ENCODE peak calls at places on chromosomes 3 and 15, in seven cellular contexts. F, A, L, X, U, R and W are unnamed samples.

GRCh38 chr15:101133751-101134261 is 118.0 kb downstream of the CHSY1 start:
- DNase-seq in F (no peak), A (no peak), L (no peak), X (no peak), U (no peak), R (no peak), W (no peak)

GRCh38 chr3:155465664-155466063 is 172.2 kb upstream of the STRIT1 start:
- DNase-seq in F (no peak), A (no peak), L (no peak), X (no peak), U (no peak), R (no peak), W (no peak)

GRCh38 chr3:160568989-160569388 is 3.6 kb upstream of the KPNA4 start:
- DNase-seq in F (no peak), A (no peak), L (no peak), X (no peak), U (no peak), R (no peak), W (no peak)

GRCh38 chr15:90400005-90400758 is 12.1 kb downstream of the IQGAP1 start:
- DNase-seq in F (no peak), A (no peak), L (no peak), X (no peak), U (no peak), R (no peak), W (no peak)

GRCh38 chr3:15427182-15427880 is at the start of the genes EAF1 and METTL6:
- DNase-seq in F (peak), A (peak), L (peak), X (peak), U (peak), R (peak), W (peak)

GRCh38 chr15:101353240-101353639 is 58.2 kb upstream of the SNRPA1 start:
- DNase-seq in F (no peak), A (no peak), L (no peak), X (no peak), U (no peak), R (no peak), W (no peak)

GRCh38 chr15:80002267-80002666 is 31.3 kb upstream of the BCL2A1 start:
- DNase-seq in F (no peak), A (no peak), L (no peak), X (no peak), U (no peak), R (no peak), W (no peak)

GRCh38 chr15:61841461-61841860 is 218.8 kb downstream of the VPS13C start:
- DNase-seq in F (no peak), A (no peak), L (peak), X (no peak), U (no peak), R (no peak), W (no peak)

GRCh38 chr15:48414015-48414414 is 82.8 kb downstream of the DUT start:
- DNase-seq in F (no peak), A (no peak), L (no peak), X (no peak), U (no peak), R (no peak), W (no peak)

GRCh38 chr15:89129123-89129815 is 41.0 kb downstream of the ABHD2 start:
- DNase-seq in F (peak), A (no peak), L (peak), X (peak), U (peak), R (no peak), W (peak)

GRCh38 chr15:72281713-72282112 is 9.4 kb upstream of the PARP6 start:
- DNase-seq in F (no peak), A (no peak), L (no peak), X (no peak), U (no peak), R (no peak), W (no peak)

GRCh38 chr3:155676252-155676981 is 68.5 kb downstream of the PLCH1 start:
- DNase-seq in F (no peak), A (no peak), L (peak), X (no peak), U (no peak), R (no peak), W (no peak)

GRCh38 chr15:71333839-71334238 is 218.6 kb downstream of the THSD4 start:
- DNase-seq in F (no peak), A (no peak), L (no peak), X (no peak), U (no peak), R (no peak), W (no peak)

GRCh38 chr3:50830451-50830850 is 155.7 kb downstream of the DOCK3 start:
- DNase-seq in F (no peak), A (no peak), L (peak), X (no peak), U (no peak), R (no peak), W (no peak)

GRCh38 chr3:51968175-51968681 is 974 bp upstream of the PCBP4 start:
- DNase-seq in F (no peak), A (no peak), L (no peak), X (peak), U (no peak), R (no peak), W (no peak)

GRCh38 chr15:56042982-56043980 is 49.9 kb upstream of the NEDD4 start:
- DNase-seq in F (peak), A (no peak), L (no peak), X (no peak), U (peak), R (no peak), W (peak)

GRCh38 chr15:41661078-41661528 is 898 bp downstream of the MGA start:
- DNase-seq in F (no peak), A (no peak), L (no peak), X (no peak), U (no peak), R (no peak), W (no peak)

GRCh38 chr15:87973456-87974215 is 282.9 kb downstream of the NTRK3 start:
- DNase-seq in F (no peak), A (no peak), L (no peak), X (no peak), U (no peak), R (no peak), W (no peak)

GRCh38 chr15:70528270-70528706 is 235.1 kb downstream of the UACA start:
- DNase-seq in F (peak), A (no peak), L (no peak), X (no peak), U (peak), R (no peak), W (peak)

GRCh38 chr15:92011611-92012367 is 158.3 kb downstream of the SLCO3A1 start:
- DNase-seq in F (peak), A (no peak), L (peak), X (no peak), U (no peak), R (no peak), W (no peak)

GRCh38 chr3:27271890-27272289 is 97.3 kb downstream of the NEK10 start:
- DNase-seq in F (no peak), A (no peak), L (no peak), X (no peak), U (no peak), R (no peak), W (no peak)

GRCh38 chr15:45751629-45752028 is 116.8 kb downstream of the SQOR start:
- DNase-seq in F (no peak), A (no peak), L (no peak), X (no peak), U (no peak), R (no peak), W (no peak)

GRCh38 chr15:89628301-89628700 is 27.0 kb downstream of the KIF7 start:
- DNase-seq in F (no peak), A (no peak), L (no peak), X (no peak), U (no peak), R (no peak), W (peak)

GRCh38 chr3:155093261-155093660 is 13.1 kb downstream of the MME start:
- DNase-seq in F (no peak), A (no peak), L (no peak), X (no peak), U (no peak), R (no peak), W (no peak)

GRCh38 chr3:72332036-72332435 is 516.2 kb downstream of the SHQ1 start:
- DNase-seq in F (no peak), A (no peak), L (no peak), X (no peak), U (no peak), R (no peak), W (no peak)

GRCh38 chr15:89433686-89434085 is 62.7 kb downstream of the RHCG start:
- DNase-seq in F (no peak), A (no peak), L (no peak), X (no peak), U (no peak), R (no peak), W (no peak)

GRCh38 chr3:23826382-23827061 is 20.8 kb downstream of the UBE2E1 start:
- DNase-seq in F (no peak), A (no peak), L (peak), X (no peak), U (no peak), R (no peak), W (no peak)

GRCh38 chr3:61169621-61170251 is 81.5 kb downstream of the FHIT start:
- DNase-seq in F (no peak), A (no peak), L (no peak), X (no peak), U (no peak), R (no peak), W (no peak)

GRCh38 chr3:127751163-127751621 is 71.1 kb downstream of the MGLL start:
- DNase-seq in F (no peak), A (no peak), L (no peak), X (no peak), U (no peak), R (no peak), W (no peak)